ENCODE peak calls at places on chromosomes 13 and 19, in nine cellular contexts. P is thoracic aorta, V is astrocyte, L is ascending aorta, K is stomach, C is suprapubic skin, Y is foreskin fibroblast, R is HCT116, Q is astrocyte of the spinal cord. J is an unnamed sample.

GRCh38 chr13:23500858-23501257 is 67.4 kb upstream of the SACS start:
- DNase-seq in P (no peak), V (peak), L (no peak), K (no peak), C (no peak), Y (peak), R (no peak), Q (peak), J (peak)

GRCh38 chr13:23613971-23614370 is 43.8 kb downstream of the TNFRSF19 start:
- DNase-seq in P (no peak), V (no peak), L (no peak), K (no peak), C (no peak), Y (no peak), R (no peak), Q (no peak), J (no peak)

GRCh38 chr13:75825161-75825560 is 189.0 kb downstream of the LMO7 start:
- DNase-seq in P (no peak), V (no peak), L (no peak), K (no peak), C (no peak), Y (no peak), R (no peak), Q (no peak), J (no peak)

GRCh38 chr19:49680473-49681351 is 3.6 kb downstream of the PRMT1 start:
- DNase-seq in P (no peak), V (peak), L (peak), K (peak), C (peak), Y (peak), R (peak), Q (peak), J (no peak)

GRCh38 chr13:27925220-27925991 is 5.6 kb downstream of the PDX1 start:
- DNase-seq in P (no peak), V (no peak), L (no peak), K (no peak), C (no peak), Y (no peak), R (no peak), Q (no peak), J (no peak)

GRCh38 chr13:51020600-51020999 is 90.5 kb downstream of the C13orf42 start:
- DNase-seq in P (no peak), V (no peak), L (no peak), K (no peak), C (no peak), Y (no peak), R (no peak), Q (no peak), J (no peak)

GRCh38 chr19:47419037-47419783 is at the start of gene MEIS3:
- DNase-seq in P (no peak), V (no peak), L (no peak), K (no peak), C (no peak), Y (no peak), R (no peak), Q (no peak), J (no peak)

GRCh38 chr13:32585625-32586021 is 629 bp upstream of the PDS5B start:
- DNase-seq in P (no peak), V (peak), L (no peak), K (no peak), C (no peak), Y (no peak), R (no peak), Q (no peak), J (no peak)

GRCh38 chr13:52399708-52400107 is 6.3 kb downstream of the THSD1 start:
- DNase-seq in P (no peak), V (no peak), L (no peak), K (no peak), C (no peak), Y (no peak), R (no peak), Q (no peak), J (no peak)

GRCh38 chr13:31461923-31462322 is 262.1 kb downstream of the B3GLCT start:
- DNase-seq in P (no peak), V (no peak), L (no peak), K (no peak), C (no peak), Y (no peak), R (no peak), Q (no peak), J (no peak)

GRCh38 chr13:72469932-72470331 is 257.5 kb downstream of the MZT1 start:
- DNase-seq in P (no peak), V (no peak), L (no peak), K (no peak), C (no peak), Y (no peak), R (no peak), Q (no peak), J (no peak)

GRCh38 chr19:18924684-18925213 is 5.2 kb downstream of the DDX49 start:
- DNase-seq in P (no peak), V (no peak), L (no peak), K (no peak), C (peak), Y (no peak), R (no peak), Q (no peak), J (no peak)

DNA sequence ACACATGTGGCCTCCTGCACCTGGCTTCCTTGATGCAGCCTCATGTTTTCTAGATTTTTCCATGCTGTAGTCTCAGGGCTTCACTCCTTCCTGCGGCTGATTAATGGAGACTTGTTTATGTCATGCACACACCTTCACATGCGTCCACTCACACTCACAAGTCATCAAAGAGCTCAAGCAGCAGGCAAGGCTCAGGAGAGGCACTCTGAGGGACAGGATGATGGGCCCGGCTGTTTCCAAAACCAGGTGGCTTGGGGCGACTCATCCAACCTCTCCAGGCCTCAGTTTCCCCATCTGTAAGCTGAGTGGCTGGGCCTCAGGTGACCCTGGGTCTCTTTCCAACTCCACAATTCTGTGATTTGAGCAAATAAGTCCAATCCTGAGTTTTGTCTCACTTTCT is 36.9 kb downstream of the RASA3 start:
- DNase-seq in P (no peak), V (no peak), L (no peak), K (no peak), C (peak), Y (no peak), R (no peak), Q (no peak), J (no peak)
- H3K4me3 ChIP-seq in P (no peak), V (no peak), L (no peak), K (no peak), C (no peak), Y (no peak), R (no peak), Q (no peak), J (no peak)

DNA sequence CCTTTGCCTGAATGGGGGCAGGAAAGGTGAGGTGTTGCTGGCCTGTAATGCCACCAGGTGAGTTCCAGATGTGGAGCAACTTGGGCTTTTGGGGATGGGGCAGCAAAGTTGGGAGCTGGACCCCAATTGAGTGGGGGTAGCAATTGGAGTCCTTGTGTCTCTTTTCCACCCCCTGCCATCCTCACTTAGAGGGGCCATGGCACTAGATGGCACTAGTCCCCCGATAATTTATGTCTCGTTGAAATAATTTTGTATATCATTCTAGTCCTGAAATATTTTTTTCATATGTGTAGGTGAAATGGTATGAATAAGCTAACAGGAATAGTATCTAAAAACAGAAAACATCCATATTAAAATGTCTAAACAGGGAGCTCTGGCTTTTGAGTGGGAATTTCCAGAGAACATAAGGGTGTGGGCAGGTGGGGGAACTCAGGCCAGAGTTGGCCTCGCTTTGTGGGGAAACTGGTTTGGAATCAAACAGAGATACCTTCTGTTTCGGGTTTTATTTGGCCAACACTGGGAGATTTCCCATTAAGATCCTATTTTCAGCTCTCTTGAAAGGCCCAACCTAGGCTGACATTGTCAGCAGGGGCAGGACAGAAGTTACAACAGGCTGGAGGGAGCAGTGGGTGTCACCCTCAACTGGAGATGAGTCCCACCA is 3.4 kb downstream of the ZNF576 start:
- DNase-seq in P (no peak), V (no peak), L (no peak), K (no peak), C (no peak), Y (no peak), R (no peak), Q (no peak), J (no peak)
- TF ChIP-seq CTCF in P (no peak), V (no peak), L (no peak), K (no peak), C (no peak), Y (no peak), R (no peak), Q (peak), J (no peak)

DNA sequence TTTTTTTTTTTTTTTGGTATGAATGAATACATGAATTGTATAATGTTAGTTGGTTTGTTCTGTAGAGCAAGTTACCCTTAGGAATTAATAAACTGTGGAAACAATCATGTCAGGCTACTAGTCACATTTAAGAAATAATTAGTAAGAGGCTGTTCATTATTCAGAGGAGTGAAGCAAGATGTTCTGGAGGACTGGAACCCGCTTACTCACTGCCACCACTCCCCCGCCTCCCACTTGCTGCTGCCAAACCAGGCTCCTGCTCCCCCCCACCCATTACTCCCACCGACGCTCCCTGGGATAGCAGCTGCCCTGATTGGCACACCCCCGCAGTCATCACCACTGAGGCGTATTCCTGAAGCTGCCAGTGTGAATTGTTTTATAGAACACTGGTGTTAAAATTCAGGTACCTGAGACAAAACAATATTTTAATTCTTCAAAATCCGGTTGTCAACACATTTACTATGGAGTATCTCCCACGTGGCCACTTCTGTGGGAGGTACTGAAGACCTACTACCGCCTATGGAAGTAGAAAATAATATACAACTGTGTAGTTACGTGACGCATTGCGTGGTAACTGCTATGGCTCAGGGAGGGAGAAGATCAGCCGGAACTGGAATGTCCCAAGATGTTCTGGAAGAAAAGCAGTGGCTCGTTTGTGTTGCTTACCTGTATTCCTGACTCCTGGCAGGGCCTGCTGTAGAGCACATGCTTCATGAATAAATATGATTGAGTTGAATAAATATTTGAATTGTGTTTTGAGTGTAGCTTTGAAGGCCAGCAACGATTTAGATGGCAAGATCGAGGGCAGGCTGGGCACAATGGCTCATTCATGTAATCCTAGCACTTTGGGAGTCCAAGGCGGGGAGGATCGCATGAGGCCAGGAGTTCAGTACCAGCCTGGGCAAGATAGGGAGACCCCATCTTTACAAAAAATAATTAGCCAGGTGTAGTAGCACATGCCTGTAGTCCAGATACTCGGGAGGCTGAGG is 1.7 kb downstream of the DPY19L3 start:
- DNase-seq in P (no peak), V (peak), L (no peak), K (peak), C (no peak), Y (peak), R (no peak), Q (peak), J (no peak)
- H3K4me3 ChIP-seq in P (peak), V (peak), L (peak), K (peak), C (peak), Y (peak), R (peak), Q (peak), J (no peak)

GRCh38 chr13:42875448-42876269 is 94.3 kb downstream of the FAM216B start:
- DNase-seq in P (no peak), V (no peak), L (no peak), K (no peak), C (no peak), Y (no peak), R (no peak), Q (peak), J (no peak)
- TF ChIP-seq CTCF in P (no peak), V (no peak), L (no peak), K (no peak), C (no peak), Y (peak), R (no peak), Q (peak), J (peak)

GRCh38 chr13:79398169-79398568 is 7.9 kb downstream of the RBM26 start:
- DNase-seq in P (no peak), V (no peak), L (no peak), K (no peak), C (no peak), Y (no peak), R (no peak), Q (no peak), J (no peak)

GRCh38 chr13:79393564-79394249 is 12.3 kb downstream of the RBM26 start:
- DNase-seq in P (no peak), V (no peak), L (no peak), K (peak), C (no peak), Y (no peak), R (no peak), Q (no peak), J (no peak)

GRCh38 chr13:79395881-79396280 is 10.2 kb downstream of the RBM26 start:
- DNase-seq in P (no peak), V (no peak), L (no peak), K (no peak), C (no peak), Y (no peak), R (no peak), Q (no peak), J (no peak)

GRCh38 chr13:79389031-79389430 is 17.0 kb downstream of the RBM26 start:
- DNase-seq in P (no peak), V (no peak), L (no peak), K (no peak), C (no peak), Y (no peak), R (no peak), Q (no peak), J (no peak)

GRCh38 chr13:79392882-79393563 is 13.0 kb downstream of the RBM26 start:
- DNase-seq in P (no peak), V (peak), L (no peak), K (no peak), C (no peak), Y (peak), R (no peak), Q (peak), J (no peak)
- H3K4me3 ChIP-seq in P (no peak), V (no peak), L (no peak), K (peak), C (no peak), Y (no peak), R (no peak), Q (no peak), J (no peak)

DNA sequence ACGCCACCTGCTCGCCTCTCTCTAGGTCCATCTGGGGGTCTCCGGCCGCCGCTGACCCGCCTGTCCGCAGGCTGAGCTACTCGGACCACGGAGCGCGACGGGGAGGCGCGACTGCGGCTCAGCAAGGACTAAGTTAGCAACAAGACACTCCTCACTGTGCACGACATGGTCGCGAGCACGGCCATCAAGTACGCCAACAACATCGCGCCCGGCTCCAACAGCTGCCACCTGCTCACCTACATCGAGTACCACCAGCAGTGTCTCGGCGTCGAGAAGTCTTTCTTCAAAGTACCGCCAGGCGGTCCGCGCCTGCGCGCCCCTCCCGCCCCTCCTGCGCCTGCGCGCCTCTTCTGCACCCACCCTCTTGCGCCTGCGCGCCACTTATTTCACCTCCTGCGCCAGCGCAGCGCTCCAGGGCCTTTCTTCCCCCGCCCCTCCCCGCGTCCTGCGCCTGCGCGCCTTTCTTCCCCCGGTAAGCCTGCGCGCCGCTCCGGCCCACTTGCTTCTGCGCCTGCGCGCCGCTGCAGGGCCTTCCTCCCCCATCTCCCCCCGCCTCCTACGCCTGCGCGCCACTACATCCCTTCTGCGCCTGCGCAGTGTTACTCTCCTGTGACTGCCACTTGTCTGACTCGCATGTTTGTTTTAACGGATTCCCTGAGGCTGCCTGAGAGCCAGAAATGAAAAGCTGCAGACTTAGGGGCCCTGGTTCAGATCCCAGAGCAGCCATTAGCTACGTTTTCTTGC is 63.9 kb downstream of the ACSBG2 start:
- DNase-seq in P (peak), V (peak), L (peak), K (peak), C (peak), Y (peak), R (peak), Q (peak), J (peak)
- TF ChIP-seq CTCF in P (peak), V (no peak), L (peak), K (no peak), C (peak), Y (peak), R (no peak), Q (peak), J (peak)

GRCh38 chr19:723714-724113 is 15.0 kb downstream of the PALM start:
- DNase-seq in P (no peak), V (no peak), L (no peak), K (no peak), C (no peak), Y (no peak), R (no peak), Q (no peak), J (no peak)
- H3K4me3 ChIP-seq in P (no peak), V (no peak), L (no peak), K (no peak), C (no peak), Y (no peak), R (no peak), Q (no peak), J (no peak)

GRCh38 chr19:10861118-10861651 is 10.2 kb upstream of the CARM1 start:
- DNase-seq in P (no peak), V (no peak), L (no peak), K (peak), C (no peak), Y (no peak), R (peak), Q (no peak), J (no peak)
- TF ChIP-seq CTCF in P (peak), V (peak), L (peak), K (no peak), C (peak), Y (peak), R (peak), Q (peak), J (peak)

GRCh38 chr19:38224014-38224862 is at the start of gene DPF1:
- DNase-seq in P (no peak), V (peak), L (no peak), K (peak), C (no peak), Y (peak), R (peak), Q (peak), J (no peak)
- H3K4me3 ChIP-seq in P (peak), V (peak), L (peak), K (peak), C (peak), Y (peak), R (peak), Q (peak), J (peak)